ENCODE peak calls at places on chromosomes 13 and 19, in four cellular contexts. E is HCT116, A is GM12878, N is K562. W is an unnamed sample.

GRCh38 chr19:39407644-39408391 is 1.2 kb downstream of the ZFP36 start:
- DNase-seq in E (no peak), A (no peak), N (no peak), W (no peak)

GRCh38 chr13:96848275-96848674 is 146.0 kb downstream of the OXGR1 start:
- DNase-seq in E (no peak), A (no peak), N (no peak), W (no peak)

GRCh38 chr19:40009674-40010073 is 12.8 kb downstream of the ZNF546 start:
- DNase-seq in E (no peak), A (no peak), N (no peak), W (no peak)

GRCh38 chr13:99995503-99996176 is 14.1 kb downstream of the ZIC2 start:
- DNase-seq in E (no peak), A (no peak), N (no peak), W (no peak)

GRCh38 chr13:50071399-50071798 is 56.2 kb downstream of the KCNRG start:
- DNase-seq in E (no peak), A (no peak), N (no peak), W (no peak)

GRCh38 chr19:18468930-18469244 is 31.0 kb upstream of the ISYNA1 start:
- DNase-seq in E (no peak), A (no peak), N (no peak), W (no peak)

GRCh38 chr13:111853766-111854165 is 213.2 kb upstream of the SOX1 start:
- DNase-seq in E (no peak), A (no peak), N (no peak), W (no peak)

GRCh38 chr19:3721131-3721899 is 13.1 kb downstream of the TJP3 start:
- DNase-seq in E (peak), A (no peak), N (peak), W (peak)

GRCh38 chr13:31503626-31504025 is 235.7 kb upstream of the RXFP2 start:
- DNase-seq in E (no peak), A (no peak), N (no peak), W (no peak)

GRCh38 chr19:831407-832369 is 4.1 kb downstream of the AZU1 start:
- DNase-seq in E (no peak), A (no peak), N (peak), W (no peak)

GRCh38 chr19:54451997-54452396 is 3.0 kb downstream of the LENG8 start:
- DNase-seq in E (no peak), A (no peak), N (no peak), W (no peak)

GRCh38 chr19:54451331-54451871 is 2.4 kb downstream of the LENG8 start:
- DNase-seq in E (no peak), A (no peak), N (no peak), W (no peak)

GRCh38 chr19:31821346-31821745 is 472.1 kb upstream of the TSHZ3 start:
- DNase-seq in E (no peak), A (no peak), N (no peak), W (no peak)

GRCh38 chr13:112529216-112529615 is 58.7 kb downstream of the TUBGCP3 start:
- DNase-seq in E (no peak), A (no peak), N (no peak), W (no peak)

GRCh38 chr19:35512831-35513230 is 618 bp downstream of the DMKN start:
- DNase-seq in E (no peak), A (no peak), N (no peak), W (no peak)

GRCh38 chr13:107441279-107441678 is 774.1 kb downstream of the LIG4 start:
- DNase-seq in E (no peak), A (no peak), N (no peak), W (no peak)

GRCh38 chr19:33382006-33382405 is 8.5 kb downstream of the CEBPG start:
- DNase-seq in E (no peak), A (no peak), N (no peak), W (no peak)

GRCh38 chr19:13102666-13103584 is at the start of gene LYL1:
- DNase-seq in E (no peak), A (no peak), N (peak), W (peak)

GRCh38 chr13:37868691-37869505 is 674 bp downstream of the TRPC4 start:
- DNase-seq in E (no peak), A (no peak), N (no peak), W (peak)

GRCh38 chr19:21749090-21749489 is 18.3 kb downstream of the ZNF100 start:
- DNase-seq in E (no peak), A (no peak), N (no peak), W (no peak)

GRCh38 chr13:102128216-102128800 is 273.5 kb downstream of the FGF14 start:
- DNase-seq in E (no peak), A (no peak), N (no peak), W (no peak)

GRCh38 chr19:56831279-56831678 is 9.2 kb downstream of the PEG3 start:
- DNase-seq in E (no peak), A (no peak), N (no peak), W (no peak)

GRCh38 chr19:52896431-52897148 is 845 bp downstream of the ZNF320 start:
- DNase-seq in E (no peak), A (no peak), N (peak), W (peak)

GRCh38 chr19:35011091-35011689 is 11.1 kb downstream of the GRAMD1A start:
- DNase-seq in E (no peak), A (no peak), N (no peak), W (no peak)

GRCh38 chr13:71217827-71218226 is 649.2 kb downstream of the DACH1 start:
- DNase-seq in E (no peak), A (no peak), N (no peak), W (no peak)

GRCh38 chr19:40264314-40265054 is 20.7 kb downstream of the AKT2 start:
- DNase-seq in E (no peak), A (no peak), N (no peak), W (no peak)

GRCh38 chr19:57903298-57904174 is 12.9 kb downstream of the ZNF417 start:
- DNase-seq in E (peak), A (no peak), N (peak), W (no peak)

GRCh38 chr13:79451500-79451962 is 29.4 kb upstream of the NDFIP2 start:
- DNase-seq in E (no peak), A (peak), N (peak), W (peak)

GRCh38 chr19:17944301-17944700 is 11.5 kb downstream of the CCDC124 start:
- DNase-seq in E (no peak), A (no peak), N (no peak), W (no peak)

GRCh38 chr19:32843716-32844245 is 25.8 kb downstream of the SLC7A9 start:
- DNase-seq in E (no peak), A (no peak), N (no peak), W (no peak)

GRCh38 chr19:36331353-36332228 is 47.4 kb downstream of the ZFP14 start:
- DNase-seq in E (no peak), A (peak), N (peak), W (peak)

GRCh38 chr19:615619-616018 is 17.7 kb downstream of the POLRMT start:
- DNase-seq in E (no peak), A (no peak), N (no peak), W (no peak)

GRCh38 chr13:42258747-42259146 is 13.2 kb upstream of the AKAP11 start:
- DNase-seq in E (no peak), A (no peak), N (peak), W (peak)

GRCh38 chr13:94712812-94713555 is 639 bp upstream of the SOX21 start:
- DNase-seq in E (no peak), A (no peak), N (no peak), W (peak)

GRCh38 chr13:91017669-91018053 is 329.8 kb upstream of the MIR17HG start:
- DNase-seq in E (peak), A (no peak), N (no peak), W (peak)

GRCh38 chr19:1093330-1093729 is 1.8 kb downstream of the POLR2E start:
- DNase-seq in E (no peak), A (no peak), N (no peak), W (no peak)

GRCh38 chr13:19632915-19633339 is 532 bp upstream of the MPHOSPH8 start:
- DNase-seq in E (no peak), A (no peak), N (no peak), W (no peak)

GRCh38 chr13:44710576-44710975 is 134.4 kb upstream of the TSC22D1 start:
- DNase-seq in E (peak), A (peak), N (no peak), W (no peak)

DNA sequence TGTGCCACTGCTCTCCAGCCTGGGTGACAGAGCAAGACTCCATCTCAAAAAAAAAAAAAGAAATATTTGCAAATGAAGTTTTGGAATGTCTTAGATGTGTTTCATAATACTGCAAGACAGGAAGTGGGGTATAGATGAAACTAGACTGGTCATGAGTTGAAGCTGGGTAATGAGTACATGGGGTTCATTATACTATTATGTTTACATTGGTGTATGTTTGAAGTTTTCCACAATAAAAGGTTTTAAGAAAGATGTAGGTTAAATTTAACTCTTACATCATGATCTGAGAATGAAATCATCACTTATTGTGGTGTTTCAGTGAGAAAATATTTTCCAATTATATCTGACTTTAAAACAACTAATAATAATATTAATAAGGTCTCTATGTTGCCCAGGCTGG is 19.0 kb downstream of the FNDC3A start:
- DNase-seq in E (no peak), A (no peak), N (no peak), W (no peak)
- TF ChIP-seq ATF3 in E (no peak), A (no peak), N (no peak), W (no peak)

GRCh38 chr13:114099918-114100445 is 32.4 kb downstream of the RASA3 start:
- DNase-seq in E (peak), A (no peak), N (no peak), W (peak)
- TF ChIP-seq ATF3 in E (no peak), A (no peak), N (no peak), W (no peak)

GRCh38 chr13:75830842-75831241 is 194.7 kb downstream of the LMO7 start:
- DNase-seq in E (no peak), A (no peak), N (no peak), W (no peak)
- TF ChIP-seq ATF3 in E (no peak), A (no peak), N (no peak), W (no peak)

DNA sequence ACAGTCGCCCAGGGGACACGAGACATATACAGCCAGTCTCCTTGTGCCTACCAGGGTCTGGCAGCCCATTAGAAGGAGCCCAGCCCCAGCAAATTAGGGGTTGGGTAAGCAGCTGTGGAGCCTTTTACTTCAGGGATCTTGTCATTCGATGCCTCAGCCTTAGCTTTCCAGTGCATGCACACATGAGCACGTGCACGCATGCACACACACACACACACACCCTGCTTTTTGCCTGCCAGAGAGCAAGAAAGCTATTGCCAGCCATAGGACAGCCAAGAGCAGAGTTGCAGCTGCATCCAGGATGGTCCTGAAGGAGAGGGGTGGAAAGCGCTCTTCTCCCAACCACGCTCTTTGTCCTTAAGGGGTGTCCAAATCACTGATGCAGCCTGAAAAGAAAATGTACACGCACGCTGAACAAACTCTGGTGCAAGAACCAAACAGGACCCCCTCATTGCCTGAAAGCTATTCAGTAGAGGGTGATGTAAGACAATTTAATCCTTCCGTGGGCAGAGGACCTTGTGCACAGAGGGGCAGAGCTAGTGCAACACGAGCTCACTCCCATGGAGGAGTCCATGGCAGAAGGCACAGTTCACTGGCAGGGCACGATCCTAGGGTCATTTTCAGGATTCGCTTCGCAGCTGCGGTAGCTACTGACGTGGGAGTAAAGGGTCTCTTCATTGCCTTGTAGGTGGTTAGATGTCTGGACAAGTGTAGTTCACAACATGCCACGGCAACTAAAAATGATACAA is 208.0 kb downstream of the FOXO1 start:
- DNase-seq in E (no peak), A (no peak), N (no peak), W (no peak)
- TF ChIP-seq ATF3 in E (no peak), A (no peak), N (no peak), W (no peak)